ENCODE peak calls at places on chromosomes 16 and 17, in four cellular contexts. X is mesendoderm; Z is activated naive CD8-positive, alpha-beta T cell treated with anti-CD3 and anti-CD28 coated beads for 36 hours; F is ACHN. D is an unnamed sample.

GRCh38 chr16:57019746-57020145 is 30.4 kb downstream of the NLRC5 start:
- DNase-seq in Z (no peak), X (no peak), F (no peak), D (no peak)

GRCh38 chr16:85752511-85753420 is 1.9 kb upstream of the C16orf74 start:
- DNase-seq in F (no peak), Z (no peak), X (peak), D (peak)

GRCh38 chr17:52410781-52411180 is 252.3 kb upstream of the CA10 start:
- DNase-seq in F (no peak), Z (no peak), X (no peak), D (no peak)

GRCh38 chr17:1275962-1276736 is 3.3 kb upstream of the TRARG1 start:
- DNase-seq in X (peak), Z (peak), F (peak), D (peak)

GRCh38 chr17:74446551-74447500 is 14.9 kb downstream of the GPRC5C start:
- DNase-seq in F (no peak), X (no peak), Z (peak), D (no peak)

GRCh38 chr17:56824503-56824902 is 9.2 kb downstream of the C17orf67 start:
- DNase-seq in Z (no peak), F (peak), X (no peak), D (peak)

GRCh38 chr17:41695954-41696720 is 7.5 kb downstream of the EIF1 start:
- DNase-seq in Z (peak), F (peak), X (peak), D (peak)

GRCh38 chr17:67165201-67165600 is 79.8 kb downstream of the HELZ start:
- DNase-seq in F (no peak), Z (no peak), X (no peak), D (no peak)

GRCh38 chr17:82246365-82247174 is 17.7 kb downstream of the SLC16A3 start:
- DNase-seq in F (peak), X (no peak), Z (no peak), D (no peak)

GRCh38 chr16:81522141-81522701 is 77.6 kb downstream of the CMIP start:
- DNase-seq in X (peak), F (peak), Z (no peak), D (no peak)

GRCh38 chr17:72234951-72235350 is 114.1 kb downstream of the SOX9 start:
- DNase-seq in X (no peak), F (no peak), Z (no peak), D (no peak)

GRCh38 chr16:31519746-31520145 is 8.0 kb upstream of the AHSP start:
- DNase-seq in X (no peak), Z (no peak), F (no peak), D (no peak)

GRCh38 chr17:40318835-40319332 is 9.9 kb downstream of the RARA start:
- DNase-seq in F (no peak), Z (no peak), X (no peak), D (no peak)

GRCh38 chr16:80273635-80274538 is 266.9 kb upstream of the DYNLRB2 start:
- DNase-seq in F (no peak), X (no peak), Z (no peak), D (no peak)

GRCh38 chr17:78526231-78527025 is 50.8 kb downstream of the DNAH17 start:
- DNase-seq in F (no peak), Z (no peak), X (peak), D (peak)

GRCh38 chr17:49728425-49728824 is 20.7 kb upstream of the SLC35B1 start:
- DNase-seq in F (no peak), X (no peak), Z (no peak), D (no peak)

GRCh38 chr17:52024296-52024870 is 134.1 kb downstream of the CA10 start:
- DNase-seq in X (peak), F (no peak), Z (no peak), D (peak)

GRCh38 chr17:15444805-15445204 is 22.6 kb downstream of the CDRT4 start:
- DNase-seq in F (no peak), Z (no peak), X (peak), D (no peak)

GRCh38 chr17:81510798-81511549 is 1.6 kb downstream of the ACTG1 start:
- DNase-seq in X (no peak), F (peak), Z (no peak), D (no peak)

GRCh38 chr17:44760474-44761308 is 1.9 kb downstream of the ADAM11 start:
- DNase-seq in F (no peak), Z (no peak), X (no peak), D (peak)

GRCh38 chr16:69112285-69113129 is 7.1 kb downstream of the HAS3 start:
- DNase-seq in F (peak), X (peak), Z (peak), D (peak)

GRCh38 chr17:78219396-78220150 is 5.5 kb downstream of the BIRC5 start:
- DNase-seq in F (no peak), Z (no peak), X (peak), D (no peak)

GRCh38 chr16:64823676-64824075 is 298.2 kb downstream of the CDH11 start:
- DNase-seq in F (no peak), X (no peak), Z (no peak), D (peak)

GRCh38 chr16:87538594-87538993 is 45.8 kb upstream of the ZCCHC14 start:
- DNase-seq in X (no peak), F (no peak), Z (peak), D (no peak)

GRCh38 chr17:41133880-41134735 is 6.2 kb downstream of the KRTAP4-6 start:
- DNase-seq in F (no peak), X (no peak), Z (no peak), D (no peak)

GRCh38 chr16:79355600-79356358 is 244.8 kb downstream of the MAF start:
- DNase-seq in X (no peak), F (no peak), Z (no peak), D (no peak)

GRCh38 chr17:74199306-74200092 is 4.0 kb upstream of the RPL38 start:
- DNase-seq in Z (peak), X (peak), F (peak), D (peak)

GRCh38 chr16:82524939-82525338 is 101.8 kb upstream of the CDH13 start:
- DNase-seq in X (no peak), Z (no peak), F (no peak), D (no peak)

GRCh38 chr17:49407981-49408501 is 6.6 kb downstream of the PHB1 start:
- DNase-seq in X (peak), F (peak), Z (peak), D (peak)

GRCh38 chr16:56363181-56363716 is 62.1 kb downstream of the AMFR start:
- DNase-seq in Z (no peak), X (no peak), F (no peak), D (no peak)

GRCh38 chr17:27882162-27882840 is 10.9 kb downstream of the LYRM9 start:
- DNase-seq in X (no peak), F (no peak), Z (no peak), D (no peak)